ENCODE peak calls at places on chromosomes 5 and 9, in five cellular contexts. P is suprapubic skin; C is AG09309; T is CD8-positive, alpha-beta T cell; X is bronchial epithelial cell. F is an unnamed sample.

GRCh38 chr9:5326893-5327548 is 12.7 kb downstream of the RLN1 start:
- DNase-seq in P (no peak), C (no peak), T (peak), X (peak), F (no peak)

GRCh38 chr5:10762178-10762775 is 1.2 kb upstream of the DAP start:
- DNase-seq in P (no peak), C (no peak), T (no peak), X (no peak), F (no peak)

GRCh38 chr9:128218518-128219389 is 15.6 kb downstream of the DNM1 start:
- DNase-seq in P (peak), C (no peak), T (peak), X (peak), F (peak)

GRCh38 chr5:32753051-32753450 is 41.9 kb downstream of the NPR3 start:
- DNase-seq in P (no peak), C (peak), T (no peak), X (peak), F (no peak)

GRCh38 chr5:154174091-154174490 is 16.4 kb upstream of the GALNT10 start:
- DNase-seq in P (no peak), C (no peak), T (no peak), X (no peak), F (no peak)

GRCh38 chr5:137833463-137833862 is 34.2 kb upstream of the MYOT start:
- DNase-seq in P (no peak), C (no peak), T (no peak), X (peak), F (no peak)

GRCh38 chr5:61677220-61677619 is 345.2 kb downstream of the ZSWIM6 start:
- DNase-seq in P (no peak), C (no peak), T (no peak), X (no peak), F (no peak)

GRCh38 chr5:150580917-150581316 is 59.5 kb upstream of the SYNPO start:
- DNase-seq in P (no peak), C (no peak), T (no peak), X (no peak), F (no peak)

GRCh38 chr9:114275246-114275994 is 47.5 kb upstream of the ORM1 start:
- DNase-seq in P (peak), C (no peak), T (no peak), X (peak), F (peak)

GRCh38 chr5:40442346-40442745 is 237.4 kb upstream of the PTGER4 start:
- DNase-seq in P (no peak), C (no peak), T (no peak), X (peak), F (no peak)

GRCh38 chr5:135243194-135244191 is 155.5 kb downstream of the MACROH2A1 start:
- DNase-seq in P (peak), C (no peak), T (no peak), X (no peak), F (peak)

GRCh38 chr5:113764382-113764781 is 250.9 kb downstream of the YTHDC2 start:
- DNase-seq in P (no peak), C (no peak), T (no peak), X (no peak), F (no peak)

GRCh38 chr5:159010611-159011497 is 88.9 kb downstream of the EBF1 start:
- DNase-seq in P (no peak), C (no peak), T (no peak), X (no peak), F (no peak)

GRCh38 chr9:33350310-33350709 is 52.1 kb downstream of the AQP7 start:
- DNase-seq in P (no peak), C (peak), T (no peak), X (peak), F (no peak)

GRCh38 chr5:89470658-89471057 is 587.7 kb upstream of the MEF2C start:
- DNase-seq in P (no peak), C (no peak), T (no peak), X (no peak), F (no peak)

GRCh38 chr9:31608413-31608812 is 776.0 kb upstream of the ACO1 start:
- DNase-seq in P (no peak), C (no peak), T (no peak), X (peak), F (no peak)

GRCh38 chr5:170917113-170917512 is 55.3 kb downstream of the RANBP17 start:
- DNase-seq in P (no peak), C (no peak), T (no peak), X (no peak), F (no peak)
- TF ChIP-seq CTCF in P (no peak), C (peak), T (no peak), X (no peak), F (peak)

GRCh38 chr9:112921549-112921948 is 30.9 kb upstream of the SLC46A2 start:
- DNase-seq in P (no peak), C (peak), T (no peak), X (peak), F (no peak)
- TF ChIP-seq CTCF in P (peak), C (peak), T (no peak), X (peak), F (peak)

GRCh38 chr9:124522121-124523098 is 15.2 kb upstream of the NR5A1 start:
- DNase-seq in P (no peak), C (no peak), T (no peak), X (no peak), F (no peak)
- TF ChIP-seq CTCF in P (no peak), C (no peak), T (no peak), X (no peak), F (no peak)

GRCh38 chr9:98253563-98253962 is 1.9 kb downstream of the TBC1D2 start:
- DNase-seq in P (no peak), C (no peak), T (no peak), X (peak), F (no peak)

GRCh38 chr9:98255578-98256296 is at the start of gene TBC1D2:
- DNase-seq in P (peak), C (peak), T (peak), X (peak), F (peak)

GRCh38 chr9:98256632-98257218 is 1.3 kb upstream of the TBC1D2 start:
- DNase-seq in P (no peak), C (no peak), T (peak), X (no peak), F (no peak)

GRCh38 chr9:98254236-98255063 is 999 bp downstream of the TBC1D2 start:
- DNase-seq in P (no peak), C (no peak), T (no peak), X (peak), F (no peak)

DNA sequence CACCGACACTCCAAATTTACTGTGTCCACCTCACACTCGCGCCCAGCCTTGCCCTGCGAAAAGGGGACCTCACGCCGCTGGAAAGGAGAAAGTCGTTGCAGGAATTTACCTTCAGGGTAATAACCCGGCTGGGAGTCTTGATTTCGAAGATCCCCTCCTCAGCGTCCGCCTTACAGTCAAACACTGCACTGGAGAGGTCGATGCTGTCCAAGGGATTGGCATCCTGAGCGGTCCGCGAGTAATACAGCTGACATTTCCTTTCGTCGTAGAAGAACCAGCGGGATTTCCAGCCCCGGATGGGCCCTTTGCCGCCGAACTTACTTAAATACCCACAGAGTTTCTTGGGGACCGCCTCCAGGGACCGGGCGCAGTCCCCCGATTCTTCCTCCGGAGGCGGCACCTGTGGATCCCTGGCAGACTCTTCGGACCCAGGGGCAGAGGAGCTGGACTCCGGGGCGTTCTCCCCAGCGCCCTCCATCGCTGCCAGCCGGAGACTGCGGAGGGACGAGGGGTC is 328 bp downstream of the TBC1D2 start:
- DNase-seq in P (no peak), C (no peak), T (peak), X (peak), F (no peak)
- TF ChIP-seq CTCF in P (no peak), C (peak), T (no peak), X (no peak), F (no peak)

GRCh38 chr9:21901538-21901937 is 92.7 kb downstream of the CDKN2A start:
- DNase-seq in P (no peak), C (no peak), T (no peak), X (no peak), F (no peak)
- TF ChIP-seq CTCF in P (no peak), C (no peak), T (no peak), X (no peak), F (no peak)

DNA sequence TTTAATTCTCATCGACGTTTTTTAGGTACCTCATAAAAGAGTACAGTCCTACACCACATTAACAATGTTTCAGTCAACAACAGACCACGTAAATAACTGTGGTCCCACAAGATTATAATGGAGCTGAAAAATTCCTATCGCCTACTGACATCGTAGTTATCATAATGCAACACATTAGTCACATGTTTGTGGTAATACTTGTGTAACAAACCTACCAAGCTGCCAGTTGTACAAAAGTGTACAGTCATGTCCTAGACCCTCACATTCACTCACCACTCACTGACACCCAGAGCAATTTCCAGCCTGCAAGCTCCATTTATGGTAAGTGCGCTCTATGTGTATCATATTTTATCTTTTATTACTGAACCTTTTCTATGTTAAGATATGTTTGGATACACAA is 16.8 kb downstream of the GNAQ start:
- DNase-seq in P (no peak), C (no peak), T (no peak), X (peak), F (no peak)
- TF ChIP-seq CTCF in P (no peak), C (no peak), T (no peak), X (no peak), F (no peak)

DNA sequence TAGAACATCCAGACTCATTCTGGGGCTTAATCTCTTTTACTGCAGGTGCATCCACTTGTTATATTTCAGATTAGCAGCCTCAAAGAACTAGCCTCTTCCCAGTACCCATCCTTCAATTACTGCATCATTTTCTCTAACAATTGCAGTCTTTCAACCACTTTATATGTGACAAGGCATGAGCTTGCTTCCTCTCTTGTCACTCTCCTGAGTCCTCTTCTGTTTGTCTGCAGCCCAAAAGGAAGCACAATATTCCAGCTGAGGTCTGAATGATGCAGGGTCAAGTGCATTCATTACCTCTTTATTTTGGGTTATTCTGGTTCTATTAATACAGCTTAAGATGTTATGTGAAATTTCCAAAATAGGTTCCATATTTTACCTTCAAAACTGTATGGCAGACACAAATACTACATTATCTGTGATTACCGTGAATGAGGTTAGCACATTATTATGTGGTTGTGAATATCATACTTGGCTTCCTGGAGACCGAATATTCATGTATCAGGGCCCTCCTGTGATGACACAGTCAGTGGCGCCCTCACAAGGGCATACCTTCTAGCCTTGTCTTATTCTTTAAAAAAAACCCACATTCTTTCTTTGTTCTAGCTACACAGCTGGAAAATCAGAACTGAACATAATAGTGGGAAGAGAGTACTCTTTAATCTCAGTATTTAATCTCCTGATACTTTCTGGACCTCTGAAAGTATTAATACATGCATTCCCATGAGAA is 323.8 kb downstream of the PDE4D start:
- DNase-seq in P (no peak), C (no peak), T (no peak), X (no peak), F (no peak)
- TF ChIP-seq CTCF in P (no peak), C (no peak), T (no peak), X (no peak), F (no peak)